ENCODE peak calls at places on chromosomes 12 and 14, in ten cellular contexts. W, U, K, O, L, X, T, R, P and S are unnamed samples.
A peak's percentile ranks its signal among the peaks of the same experiment; 100 is the strongest.

GRCh38 chr12:48810817-48811453 is 7.4 kb upstream of the CACNB3 start:
- DNase-seq in W (no peak), U (peak; percentile 96), K (no peak), O (no peak), L (no peak), X (no peak), T (no peak), R (no peak), P (peak; percentile 36), S (no peak)

GRCh38 chr12:130203151-130203550 is 40.9 kb downstream of the FZD10 start:
- DNase-seq in W (no peak), U (no peak), K (no peak), O (no peak), L (no peak), X (peak; percentile 59), T (no peak), R (no peak), P (no peak), S (no peak)

GRCh38 chr14:74377976-74378690 is 29.9 kb downstream of the VRTN start:
- DNase-seq in W (no peak), U (no peak), K (no peak), O (no peak), L (no peak), X (no peak), T (no peak), R (no peak), P (no peak), S (no peak)

GRCh38 chr14:78902010-78902623 is 731.9 kb downstream of the NRXN3 start:
- DNase-seq in W (no peak), U (peak; percentile 20), K (peak; percentile 36), O (no peak), L (no peak), X (no peak), T (no peak), R (peak; percentile 64), P (peak; percentile 58), S (peak; percentile 84)

GRCh38 chr14:88016768-88017167 is 11.8 kb downstream of the GPR65 start:
- DNase-seq in W (no peak), U (no peak), K (no peak), O (no peak), L (no peak), X (no peak), T (no peak), R (no peak), P (no peak), S (no peak)

GRCh38 chr14:61716956-61717355 is 21.6 kb downstream of the HIF1A start:
- DNase-seq in W (no peak), U (no peak), K (no peak), O (no peak), L (no peak), X (no peak), T (no peak), R (no peak), P (no peak), S (no peak)

GRCh38 chr14:63905370-63905769 is 52.6 kb downstream of the SYNE2 start:
- DNase-seq in W (no peak), U (no peak), K (no peak), O (no peak), L (no peak), X (no peak), T (no peak), R (no peak), P (no peak), S (no peak)

GRCh38 chr14:61621444-61621843 is 73.9 kb upstream of the HIF1A start:
- DNase-seq in W (no peak), U (no peak), K (no peak), O (no peak), L (no peak), X (no peak), T (no peak), R (no peak), P (no peak), S (no peak)

GRCh38 chr12:4908694-4909396 is 860 bp upstream of the KCNA1 start:
- DNase-seq in W (no peak), U (no peak), K (peak; percentile 73), O (no peak), L (no peak), X (no peak), T (no peak), R (peak; percentile 96), P (no peak), S (peak; percentile 50)

GRCh38 chr12:13561923-13562322 is 365.4 kb downstream of the EMP1 start:
- DNase-seq in W (no peak), U (no peak), K (no peak), O (no peak), L (no peak), X (no peak), T (no peak), R (no peak), P (no peak), S (no peak)